ENCODE peak calls at places on chromosomes 2 and 18, in seven cellular contexts. One of them, this sample, is unnamed.

GRCh38 chr18:29874519-29875098 is 1167.9 kb downstream of the DSC3 start:
- DNase-seq in NCI-H1105 treated with DMSO at 0.1 percent for 48 hours: peak
- DNase-seq in AG04450: no peak
- DNase-seq in AG08395: no peak
- DNase-seq in CD8-positive, alpha-beta T cell: no peak
- DNase-seq in fibroblast of gingiva: no peak
- DNase-seq in SK-N-DZ: peak
- DNase-seq in this sample: no peak

GRCh38 chr2:10141736-10142639 is 19.4 kb downstream of the RRM2 start:
- DNase-seq in fibroblast of gingiva: no peak
- DNase-seq in AG08395: no peak
- DNase-seq in NCI-H1105 treated with DMSO at 0.1 percent for 48 hours: no peak
- DNase-seq in SK-N-DZ: no peak
- DNase-seq in CD8-positive, alpha-beta T cell: no peak
- DNase-seq in AG04450: no peak
- DNase-seq in this sample: peak

GRCh38 chr2:173752152-173752551 is 213.0 kb downstream of the SP3 start:
- DNase-seq in AG04450: no peak
- DNase-seq in NCI-H1105 treated with DMSO at 0.1 percent for 48 hours: no peak
- DNase-seq in SK-N-DZ: no peak
- DNase-seq in fibroblast of gingiva: peak
- DNase-seq in CD8-positive, alpha-beta T cell: no peak
- DNase-seq in AG08395: peak
- DNase-seq in this sample: no peak

GRCh38 chr2:122539311-122539710 is 783.9 kb downstream of the TSN start:
- DNase-seq in AG04450: no peak
- DNase-seq in CD8-positive, alpha-beta T cell: no peak
- DNase-seq in fibroblast of gingiva: no peak
- DNase-seq in NCI-H1105 treated with DMSO at 0.1 percent for 48 hours: no peak
- DNase-seq in SK-N-DZ: no peak
- DNase-seq in AG08395: no peak
- DNase-seq in this sample: no peak

GRCh38 chr18:2970762-2971659 is 41.9 kb downstream of the LPIN2 start:
- DNase-seq in fibroblast of gingiva: no peak
- DNase-seq in SK-N-DZ: peak
- DNase-seq in AG08395: no peak
- DNase-seq in AG04450: no peak
- DNase-seq in CD8-positive, alpha-beta T cell: no peak
- DNase-seq in NCI-H1105 treated with DMSO at 0.1 percent for 48 hours: no peak
- DNase-seq in this sample: peak

GRCh38 chr2:32250290-32250689 is 14.4 kb downstream of the NLRC4 start:
- DNase-seq in SK-N-DZ: no peak
- DNase-seq in AG08395: no peak
- DNase-seq in CD8-positive, alpha-beta T cell: no peak
- DNase-seq in AG04450: no peak
- DNase-seq in fibroblast of gingiva: no peak
- DNase-seq in NCI-H1105 treated with DMSO at 0.1 percent for 48 hours: no peak
- DNase-seq in this sample: no peak

GRCh38 chr2:218970916-218971315 is 11.4 kb downstream of the CDK5R2 start:
- DNase-seq in NCI-H1105 treated with DMSO at 0.1 percent for 48 hours: no peak
- DNase-seq in fibroblast of gingiva: no peak
- DNase-seq in SK-N-DZ: no peak
- DNase-seq in AG04450: no peak
- DNase-seq in AG08395: no peak
- DNase-seq in CD8-positive, alpha-beta T cell: no peak
- DNase-seq in this sample: no peak

GRCh38 chr2:203600286-203600685 is 65.2 kb upstream of the RAPH1 start:
- DNase-seq in AG04450: no peak
- DNase-seq in NCI-H1105 treated with DMSO at 0.1 percent for 48 hours: no peak
- DNase-seq in fibroblast of gingiva: no peak
- DNase-seq in AG08395: no peak
- DNase-seq in CD8-positive, alpha-beta T cell: no peak
- DNase-seq in SK-N-DZ: no peak
- DNase-seq in this sample: no peak

GRCh38 chr2:207113403-207113802 is 52.3 kb downstream of the KLF7 start:
- DNase-seq in SK-N-DZ: peak
- DNase-seq in NCI-H1105 treated with DMSO at 0.1 percent for 48 hours: peak
- DNase-seq in AG08395: no peak
- DNase-seq in CD8-positive, alpha-beta T cell: no peak
- DNase-seq in AG04450: no peak
- DNase-seq in fibroblast of gingiva: no peak
- DNase-seq in this sample: no peak